ENCODE peak calls at places on chromosomes 11 and 22, in seven cellular contexts. W is tibial artery, J is MM.1S, G is thoracic aorta, O is lower lobe of right lung, M is tibial nerve, D is body of pancreas. B is an unnamed sample.
A peak's percentile ranks its signal among the peaks of the same experiment; 100 is the strongest.

GRCh38 chr11:36455658-36456111 is 54.4 kb downstream of the TRAF6 start:
- DNase-seq in W (peak; percentile 86), J (no peak), G (peak; percentile 69), O (no peak), M (peak; percentile 52), D (peak; percentile 31), B (peak; percentile 94)

GRCh38 chr11:45301537-45302246 is 15.6 kb upstream of the SYT13 start:
- DNase-seq in W (no peak), J (no peak), G (no peak), O (no peak), M (no peak), D (no peak), B (peak; percentile 26)

GRCh38 chr11:65425971-65426838 is 3.6 kb downstream of the NEAT1 start:
- DNase-seq in W (peak; percentile 16), J (peak; percentile 87), G (no peak), O (no peak), M (peak; percentile 37), D (peak; percentile 60), B (peak; percentile 34)

GRCh38 chr22:23289851-23290724 is 109.8 kb downstream of the BCR start:
- DNase-seq in W (peak; percentile 70), J (peak; percentile 19), G (no peak), O (peak; percentile 65), M (peak; percentile 79), D (peak; percentile 64), B (no peak)

GRCh38 chr11:65431452-65432132 is 9.0 kb downstream of the NEAT1 start:
- DNase-seq in W (peak; percentile 9), J (peak; percentile 72), G (no peak), O (no peak), M (no peak), D (no peak), B (peak; percentile 44)

GRCh38 chr11:75557649-75558494 is 4.2 kb upstream of the SERPINH1 start:
- DNase-seq in W (peak; percentile 76), J (no peak), G (no peak), O (peak; percentile 69), M (peak; percentile 53), D (no peak), B (peak; percentile 76)

GRCh38 chr11:121514998-121515671 is 62.4 kb upstream of the SORL1-AS1 start:
- DNase-seq in W (no peak), J (no peak), G (no peak), O (no peak), M (no peak), D (no peak), B (no peak)

GRCh38 chr22:50146440-50147228 is 23.9 kb upstream of the PANX2 start:
- DNase-seq in W (peak; percentile 44), J (no peak), G (no peak), O (peak; percentile 60), M (peak; percentile 48), D (peak; percentile 75), B (peak; percentile 72)

GRCh38 chr11:39541945-39542351 is 1917.5 kb downstream of the LRRC4C start:
- DNase-seq in W (no peak), J (no peak), G (no peak), O (no peak), M (no peak), D (peak; percentile 23), B (no peak)

GRCh38 chr11:121930004-121930965 is 185.7 kb downstream of the BLID start:
- DNase-seq in W (no peak), J (no peak), G (no peak), O (peak; percentile 55), M (no peak), D (peak; percentile 6), B (no peak)

GRCh38 chr22:19831016-19831415 is 23.7 kb downstream of the GNB1L start:
- DNase-seq in W (no peak), J (no peak), G (no peak), O (no peak), M (no peak), D (no peak), B (peak; percentile 36)

GRCh38 chr11:130129922-130130321 is 29.7 kb upstream of the ST14 start:
- DNase-seq in W (no peak), J (no peak), G (no peak), O (no peak), M (no peak), D (no peak), B (no peak)

GRCh38 chr11:69064394-69064957 is 15.7 kb downstream of the TPCN2 start:
- DNase-seq in W (no peak), J (no peak), G (no peak), O (no peak), M (no peak), D (no peak), B (no peak)

GRCh38 chr11:103659138-103659734 is 377.2 kb upstream of the DDI1 start:
- DNase-seq in W (no peak), J (no peak), G (no peak), O (no peak), M (no peak), D (no peak), B (no peak)

GRCh38 chr11:19552684-19553083 is 160.0 kb upstream of the NAV2 start:
- DNase-seq in W (no peak), J (no peak), G (no peak), O (no peak), M (no peak), D (no peak), B (no peak)

GRCh38 chr11:94449029-94449428 is 44.6 kb downstream of the MRE11 start:
- DNase-seq in W (no peak), J (no peak), G (no peak), O (no peak), M (no peak), D (no peak), B (no peak)

GRCh38 chr11:79493555-79494171 is 52.8 kb upstream of the TENM4 start:
- DNase-seq in W (peak; percentile 63), J (peak; percentile 55), G (peak; percentile 20), O (peak; percentile 74), M (peak; percentile 75), D (peak; percentile 73), B (peak; percentile 61)

GRCh38 chr22:36301384-36301828 is 48.5 kb downstream of the APOL1 start:
- DNase-seq in W (peak; percentile 58), J (peak; percentile 78), G (no peak), O (peak; percentile 82), M (peak; percentile 83), D (peak; percentile 82), B (peak; percentile 80)

GRCh38 chr22:38717244-38717643 is 11.5 kb downstream of the GTPBP1 start:
- DNase-seq in W (no peak), J (no peak), G (no peak), O (no peak), M (no peak), D (no peak), B (no peak)

GRCh38 chr22:38720350-38720749 is 14.6 kb downstream of the GTPBP1 start:
- DNase-seq in W (no peak), J (no peak), G (no peak), O (no peak), M (no peak), D (no peak), B (no peak)

GRCh38 chr22:38716827-38717226 is 11.1 kb downstream of the GTPBP1 start:
- DNase-seq in W (no peak), J (peak; percentile 3), G (no peak), O (no peak), M (no peak), D (no peak), B (no peak)

GRCh38 chr22:38719196-38719595 is 13.5 kb downstream of the GTPBP1 start:
- DNase-seq in W (no peak), J (no peak), G (no peak), O (no peak), M (no peak), D (no peak), B (no peak)

GRCh38 chr22:38718414-38718813 is 12.7 kb downstream of the GTPBP1 start:
- DNase-seq in W (peak; percentile 71), J (no peak), G (peak; percentile 51), O (peak; percentile 73), M (no peak), D (peak; percentile 80), B (no peak)
- TF ChIP-seq CTCF in W (peak; percentile 87), J (no peak), G (peak; percentile 85), O (peak; percentile 56), M (peak; percentile 45), D (peak; percentile 46), B (peak; percentile 54)

DNA sequence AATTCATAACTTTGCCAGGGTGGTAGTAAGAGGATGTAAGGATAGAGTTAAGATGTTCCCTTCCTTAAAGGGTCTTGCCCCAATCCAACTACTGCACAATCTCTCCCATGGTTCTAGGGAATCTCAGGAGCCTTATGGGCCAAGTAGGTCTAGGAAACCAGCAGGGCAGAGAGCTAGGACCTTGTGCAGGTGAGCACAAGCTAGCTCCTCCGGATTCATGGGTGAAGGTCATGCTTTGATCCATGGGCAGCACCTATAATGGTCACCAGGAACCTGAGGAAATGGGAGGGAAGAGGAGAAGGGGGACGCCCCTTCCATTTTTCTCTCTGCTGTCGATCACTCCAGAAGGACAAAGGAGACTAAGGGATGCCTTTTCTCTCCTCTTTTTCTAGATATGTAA is 16.8 kb downstream of the KCNJ11 start:
- DNase-seq in W (no peak), J (no peak), G (no peak), O (no peak), M (no peak), D (no peak), B (no peak)
- H3K9me3 ChIP-seq in W (peaks cover 53% of the 10 kb centered on the region), J (no peaks in the 10 kb centered on the region), G (peaks cover 38% of the 10 kb centered on the region), O (peaks cover 53% of the 10 kb centered on the region), M (peaks cover 20% of the 10 kb centered on the region), D (no peaks in the 10 kb centered on the region), B (peaks cover 55% of the 10 kb centered on the region)

GRCh38 chr11:14620027-14620511 is 23.5 kb upstream of the PDE3B start:
- DNase-seq in W (no peak), J (no peak), G (no peak), O (no peak), M (no peak), D (no peak), B (no peak)

GRCh38 chr11:14619580-14619979 is 24.0 kb upstream of the PDE3B start:
- DNase-seq in W (no peak), J (no peak), G (no peak), O (no peak), M (no peak), D (no peak), B (no peak)

GRCh38 chr11:14622241-14622954 is 21.2 kb upstream of the PDE3B start:
- DNase-seq in W (no peak), J (no peak), G (no peak), O (no peak), M (no peak), D (no peak), B (no peak)

GRCh38 chr11:14625804-14626203 is 17.8 kb upstream of the PDE3B start:
- DNase-seq in W (no peak), J (no peak), G (no peak), O (no peak), M (no peak), D (no peak), B (no peak)

GRCh38 chr11:14623036-14623435 is 20.6 kb upstream of the PDE3B start:
- DNase-seq in W (no peak), J (no peak), G (no peak), O (no peak), M (no peak), D (no peak), B (no peak)
- TF ChIP-seq CTCF in W (no peak), J (no peak), G (no peak), O (no peak), M (no peak), D (no peak), B (no peak)

GRCh38 chr11:41784513-41785335 is 325.3 kb upstream of the LRRC4C start:
- DNase-seq in W (no peak), J (no peak), G (no peak), O (no peak), M (no peak), D (no peak), B (no peak)

GRCh38 chr11:41786087-41786486 is 326.6 kb upstream of the LRRC4C start:
- DNase-seq in W (no peak), J (peak; percentile 95), G (no peak), O (no peak), M (no peak), D (no peak), B (no peak)

GRCh38 chr11:41789376-41789775 is 329.9 kb upstream of the LRRC4C start:
- DNase-seq in W (no peak), J (peak; percentile 87), G (no peak), O (no peak), M (no peak), D (no peak), B (no peak)

GRCh38 chr11:41788177-41788576 is 328.7 kb upstream of the LRRC4C start:
- DNase-seq in W (no peak), J (no peak), G (no peak), O (no peak), M (no peak), D (no peak), B (no peak)
- H3K9me3 ChIP-seq in W (no peaks in the 10 kb centered on the region), J (no peaks in the 10 kb centered on the region), G (no peaks in the 10 kb centered on the region), O (peaks cover 7% of the 10 kb centered on the region), M (no peaks in the 10 kb centered on the region), D (no peaks in the 10 kb centered on the region), B (no peaks in the 10 kb centered on the region)

B was measured in right atrium auricular region.